ENCODE peak calls at places on chromosomes 5 and 9, in four cellular contexts. One of them, this sample, is unnamed.

GRCh38 chr9:95077053-95077765 is 240.3 kb downstream of the FANCC start:
- DNase-seq in cardiac fibroblast: no peak
- DNase-seq in DND-41: no peak
- DNase-seq in HTR-8/SVneo: no peak
- DNase-seq in this sample: no peak

GRCh38 chr5:123154857-123155467 is 65.9 kb downstream of the PRDM6 start:
- DNase-seq in cardiac fibroblast: no peak
- DNase-seq in DND-41: no peak
- DNase-seq in HTR-8/SVneo: no peak
- DNase-seq in this sample: no peak

GRCh38 chr5:79692586-79692985 is 3.0 kb downstream of the CMYA5 start:
- DNase-seq in cardiac fibroblast: no peak
- DNase-seq in DND-41: no peak
- DNase-seq in HTR-8/SVneo: no peak
- DNase-seq in this sample: no peak

GRCh38 chr5:150593593-150593992 is 46.9 kb upstream of the SYNPO start:
- DNase-seq in cardiac fibroblast: no peak
- DNase-seq in DND-41: no peak
- DNase-seq in HTR-8/SVneo: no peak
- DNase-seq in this sample: no peak

GRCh38 chr9:15370496-15371464 is 51.9 kb upstream of the SNAPC3 start:
- DNase-seq in cardiac fibroblast: no peak
- DNase-seq in DND-41: no peak
- DNase-seq in HTR-8/SVneo: no peak
- DNase-seq in this sample: no peak

GRCh38 chr9:96524764-96525163 is 74.8 kb downstream of the HABP4 start:
- DNase-seq in cardiac fibroblast: no peak
- DNase-seq in DND-41: no peak
- DNase-seq in HTR-8/SVneo: no peak
- DNase-seq in this sample: no peak

GRCh38 chr9:131651599-131651998 is 88.3 kb downstream of the RAPGEF1 start:
- DNase-seq in cardiac fibroblast: peak
- DNase-seq in DND-41: no peak
- DNase-seq in HTR-8/SVneo: no peak
- DNase-seq in this sample: no peak

GRCh38 chr5:160887780-160888179 is 35.8 kb upstream of the ATP10B start:
- DNase-seq in cardiac fibroblast: no peak
- DNase-seq in DND-41: no peak
- DNase-seq in HTR-8/SVneo: no peak
- DNase-seq in this sample: no peak

GRCh38 chr9:73553295-73553694 is 401.6 kb downstream of the ANXA1 start:
- DNase-seq in cardiac fibroblast: no peak
- DNase-seq in DND-41: no peak
- DNase-seq in HTR-8/SVneo: no peak
- DNase-seq in this sample: no peak

GRCh38 chr5:180381428-180381827 is 28.3 kb upstream of the GFPT2 start:
- DNase-seq in cardiac fibroblast: no peak
- DNase-seq in DND-41: no peak
- DNase-seq in HTR-8/SVneo: no peak
- DNase-seq in this sample: no peak

GRCh38 chr9:18208166-18209059 is 265.5 kb upstream of the ADAMTSL1 start:
- DNase-seq in cardiac fibroblast: peak
- DNase-seq in DND-41: peak
- DNase-seq in HTR-8/SVneo: peak
- DNase-seq in this sample: no peak

GRCh38 chr5:170273968-170274710 is 23.4 kb downstream of the LCP2 start:
- DNase-seq in cardiac fibroblast: peak
- DNase-seq in DND-41: peak
- DNase-seq in HTR-8/SVneo: peak
- DNase-seq in this sample: no peak

GRCh38 chr5:124661317-124662141 is 84.9 kb downstream of the ZNF608 start:
- DNase-seq in cardiac fibroblast: peak
- DNase-seq in DND-41: no peak
- DNase-seq in HTR-8/SVneo: peak
- DNase-seq in this sample: no peak

GRCh38 chr9:137978262-137978714 is 100.7 kb downstream of the CACNA1B start:
- DNase-seq in cardiac fibroblast: no peak
- DNase-seq in DND-41: no peak
- DNase-seq in HTR-8/SVneo: no peak
- DNase-seq in this sample: no peak

GRCh38 chr5:10289353-10289752 is 18.3 kb downstream of the CMBL start:
- DNase-seq in cardiac fibroblast: no peak
- DNase-seq in DND-41: no peak
- DNase-seq in HTR-8/SVneo: no peak
- DNase-seq in this sample: peak

GRCh38 chr9:95776131-95776530 is 99.4 kb upstream of the ERCC6L2 start:
- DNase-seq in cardiac fibroblast: no peak
- DNase-seq in DND-41: no peak
- DNase-seq in HTR-8/SVneo: no peak
- DNase-seq in this sample: no peak

GRCh38 chr5:95449460-95449859 is 58.3 kb downstream of the FAM81B start:
- DNase-seq in cardiac fibroblast: peak
- DNase-seq in DND-41: no peak
- DNase-seq in HTR-8/SVneo: no peak
- DNase-seq in this sample: no peak

GRCh38 chr9:503881-504852 is 289.5 kb downstream of the DOCK8 start:
- DNase-seq in cardiac fibroblast: peak
- DNase-seq in DND-41: peak
- DNase-seq in HTR-8/SVneo: peak
- DNase-seq in this sample: peak

GRCh38 chr5:132426525-132427138 is 57.1 kb downstream of the SLC22A5 start:
- DNase-seq in cardiac fibroblast: peak
- DNase-seq in DND-41: peak
- DNase-seq in HTR-8/SVneo: peak
- DNase-seq in this sample: peak

GRCh38 chr5:103624035-103624461 is 61.5 kb upstream of the NUDT12 start:
- DNase-seq in cardiac fibroblast: peak
- DNase-seq in DND-41: no peak
- DNase-seq in HTR-8/SVneo: no peak
- DNase-seq in this sample: no peak

GRCh38 chr5:68172314-68172713 is 43.2 kb upstream of the PIK3R1 start:
- DNase-seq in cardiac fibroblast: no peak
- DNase-seq in DND-41: no peak
- DNase-seq in HTR-8/SVneo: no peak
- DNase-seq in this sample: peak

This sample was measured in psoas muscle.